ENCODE peak calls at places on chromosomes 13 and 19, in eight cellular contexts. One of them, this sample, is unnamed.

GRCh38 chr19:18390075-18390909 is 4.3 kb downstream of the GDF15 start:
- DNase-seq in NCI-H748 treated with DMSO at 0.1 percent for 48 hours: no peak
- DNase-seq in kidney epithelial cell: no peak
- DNase-seq in activated T-helper 1 cell treated with anti-CD3 and anti-CD28 coated beads, Interleukin-12 subunit alpha, Interleukin-12 subunit beta, Interleukin-2, Interleukin-4 antibody, amounts not matched to agents 30 ng/mL and 10 ng/mL and 1 ng/mL, durations not matched to agents 14 hours and 24 hours and 36 hours: no peak
- DNase-seq in HAP-1: no peak
- DNase-seq in adrenal gland: no peak
- DNase-seq in stimulated activated CD4-positive, alpha-beta T cell treated with anti-CD3 and anti-CD28 coated beads, Interleukin-1b, Interleukin-23, amount 100 ng/mL, for 24 hours: no peak
- DNase-seq in NCI-H774: no peak
- DNase-seq in this sample: no peak

GRCh38 chr13:71820699-71821098 is 46.3 kb downstream of the DACH1 start:
- DNase-seq in NCI-H748 treated with DMSO at 0.1 percent for 48 hours: no peak
- DNase-seq in kidney epithelial cell: no peak
- DNase-seq in activated T-helper 1 cell treated with anti-CD3 and anti-CD28 coated beads, Interleukin-12 subunit alpha, Interleukin-12 subunit beta, Interleukin-2, Interleukin-4 antibody, amounts not matched to agents 30 ng/mL and 10 ng/mL and 1 ng/mL, durations not matched to agents 14 hours and 24 hours and 36 hours: no peak
- DNase-seq in HAP-1: no peak
- DNase-seq in adrenal gland: no peak
- DNase-seq in stimulated activated CD4-positive, alpha-beta T cell treated with anti-CD3 and anti-CD28 coated beads, Interleukin-1b, Interleukin-23, amount 100 ng/mL, for 24 hours: no peak
- DNase-seq in NCI-H774: no peak
- DNase-seq in this sample: no peak

GRCh38 chr13:71722206-71722605 is 144.8 kb downstream of the DACH1 start:
- DNase-seq in NCI-H748 treated with DMSO at 0.1 percent for 48 hours: no peak
- DNase-seq in kidney epithelial cell: peak; percentile 10
- DNase-seq in activated T-helper 1 cell treated with anti-CD3 and anti-CD28 coated beads, Interleukin-12 subunit alpha, Interleukin-12 subunit beta, Interleukin-2, Interleukin-4 antibody, amounts not matched to agents 30 ng/mL and 10 ng/mL and 1 ng/mL, durations not matched to agents 14 hours and 24 hours and 36 hours: no peak
- DNase-seq in HAP-1: no peak
- DNase-seq in adrenal gland: no peak
- DNase-seq in stimulated activated CD4-positive, alpha-beta T cell treated with anti-CD3 and anti-CD28 coated beads, Interleukin-1b, Interleukin-23, amount 100 ng/mL, for 24 hours: no peak
- DNase-seq in NCI-H774: no peak
- DNase-seq in this sample: no peak

GRCh38 chr19:6826281-6826920 is 53.9 kb downstream of the VAV1 start:
- DNase-seq in NCI-H748 treated with DMSO at 0.1 percent for 48 hours: no peak
- DNase-seq in kidney epithelial cell: no peak
- DNase-seq in activated T-helper 1 cell treated with anti-CD3 and anti-CD28 coated beads, Interleukin-12 subunit alpha, Interleukin-12 subunit beta, Interleukin-2, Interleukin-4 antibody, amounts not matched to agents 30 ng/mL and 10 ng/mL and 1 ng/mL, durations not matched to agents 14 hours and 24 hours and 36 hours: no peak
- DNase-seq in HAP-1: no peak
- DNase-seq in adrenal gland: no peak
- DNase-seq in stimulated activated CD4-positive, alpha-beta T cell treated with anti-CD3 and anti-CD28 coated beads, Interleukin-1b, Interleukin-23, amount 100 ng/mL, for 24 hours: no peak
- DNase-seq in NCI-H774: no peak
- DNase-seq in this sample: no peak

GRCh38 chr13:110351636-110352420 is 44.7 kb downstream of the COL4A2 start:
- DNase-seq in NCI-H748 treated with DMSO at 0.1 percent for 48 hours: no peak
- DNase-seq in kidney epithelial cell: no peak
- DNase-seq in activated T-helper 1 cell treated with anti-CD3 and anti-CD28 coated beads, Interleukin-12 subunit alpha, Interleukin-12 subunit beta, Interleukin-2, Interleukin-4 antibody, amounts not matched to agents 30 ng/mL and 10 ng/mL and 1 ng/mL, durations not matched to agents 14 hours and 24 hours and 36 hours: no peak
- DNase-seq in HAP-1: no peak
- DNase-seq in adrenal gland: no peak
- DNase-seq in stimulated activated CD4-positive, alpha-beta T cell treated with anti-CD3 and anti-CD28 coated beads, Interleukin-1b, Interleukin-23, amount 100 ng/mL, for 24 hours: no peak
- DNase-seq in NCI-H774: no peak
- DNase-seq in this sample: no peak

GRCh38 chr19:51158474-51159129 is 16.5 kb downstream of the SIGLEC7 start:
- DNase-seq in NCI-H748 treated with DMSO at 0.1 percent for 48 hours: no peak
- DNase-seq in kidney epithelial cell: no peak
- DNase-seq in activated T-helper 1 cell treated with anti-CD3 and anti-CD28 coated beads, Interleukin-12 subunit alpha, Interleukin-12 subunit beta, Interleukin-2, Interleukin-4 antibody, amounts not matched to agents 30 ng/mL and 10 ng/mL and 1 ng/mL, durations not matched to agents 14 hours and 24 hours and 36 hours: peak; percentile 60
- DNase-seq in HAP-1: peak; percentile 28
- DNase-seq in adrenal gland: peak; percentile 52
- DNase-seq in stimulated activated CD4-positive, alpha-beta T cell treated with anti-CD3 and anti-CD28 coated beads, Interleukin-1b, Interleukin-23, amount 100 ng/mL, for 24 hours: peak; percentile 61
- DNase-seq in NCI-H774: no peak
- DNase-seq in this sample: peak; percentile 4

GRCh38 chr19:54458648-54459281 is 4.8 kb downstream of the LENG9 start:
- DNase-seq in NCI-H748 treated with DMSO at 0.1 percent for 48 hours: no peak
- DNase-seq in kidney epithelial cell: no peak
- DNase-seq in activated T-helper 1 cell treated with anti-CD3 and anti-CD28 coated beads, Interleukin-12 subunit alpha, Interleukin-12 subunit beta, Interleukin-2, Interleukin-4 antibody, amounts not matched to agents 30 ng/mL and 10 ng/mL and 1 ng/mL, durations not matched to agents 14 hours and 24 hours and 36 hours: no peak
- DNase-seq in HAP-1: no peak
- DNase-seq in adrenal gland: peak; percentile 32
- DNase-seq in stimulated activated CD4-positive, alpha-beta T cell treated with anti-CD3 and anti-CD28 coated beads, Interleukin-1b, Interleukin-23, amount 100 ng/mL, for 24 hours: no peak
- DNase-seq in NCI-H774: no peak
- DNase-seq in this sample: no peak

GRCh38 chr13:92843549-92843948 is 383.1 kb upstream of the GPC6 start:
- DNase-seq in NCI-H748 treated with DMSO at 0.1 percent for 48 hours: peak; percentile 80
- DNase-seq in kidney epithelial cell: peak; percentile 86
- DNase-seq in activated T-helper 1 cell treated with anti-CD3 and anti-CD28 coated beads, Interleukin-12 subunit alpha, Interleukin-12 subunit beta, Interleukin-2, Interleukin-4 antibody, amounts not matched to agents 30 ng/mL and 10 ng/mL and 1 ng/mL, durations not matched to agents 14 hours and 24 hours and 36 hours: no peak
- DNase-seq in HAP-1: no peak
- DNase-seq in adrenal gland: no peak
- DNase-seq in stimulated activated CD4-positive, alpha-beta T cell treated with anti-CD3 and anti-CD28 coated beads, Interleukin-1b, Interleukin-23, amount 100 ng/mL, for 24 hours: no peak
- DNase-seq in NCI-H774: peak; percentile 42
- DNase-seq in this sample: peak; percentile 91

GRCh38 chr13:45143346-45143751 is 23.0 kb downstream of the GTF2F2 start:
- DNase-seq in NCI-H748 treated with DMSO at 0.1 percent for 48 hours: no peak
- DNase-seq in kidney epithelial cell: no peak
- DNase-seq in activated T-helper 1 cell treated with anti-CD3 and anti-CD28 coated beads, Interleukin-12 subunit alpha, Interleukin-12 subunit beta, Interleukin-2, Interleukin-4 antibody, amounts not matched to agents 30 ng/mL and 10 ng/mL and 1 ng/mL, durations not matched to agents 14 hours and 24 hours and 36 hours: no peak
- DNase-seq in HAP-1: peak; percentile 12
- DNase-seq in adrenal gland: no peak
- DNase-seq in stimulated activated CD4-positive, alpha-beta T cell treated with anti-CD3 and anti-CD28 coated beads, Interleukin-1b, Interleukin-23, amount 100 ng/mL, for 24 hours: no peak
- DNase-seq in NCI-H774: no peak
- DNase-seq in this sample: no peak

GRCh38 chr13:34620073-34620858 is 321.8 kb upstream of the NBEA start:
- DNase-seq in NCI-H748 treated with DMSO at 0.1 percent for 48 hours: peak; percentile 68
- DNase-seq in kidney epithelial cell: no peak
- DNase-seq in activated T-helper 1 cell treated with anti-CD3 and anti-CD28 coated beads, Interleukin-12 subunit alpha, Interleukin-12 subunit beta, Interleukin-2, Interleukin-4 antibody, amounts not matched to agents 30 ng/mL and 10 ng/mL and 1 ng/mL, durations not matched to agents 14 hours and 24 hours and 36 hours: no peak
- DNase-seq in HAP-1: peak; percentile 65
- DNase-seq in adrenal gland: no peak
- DNase-seq in stimulated activated CD4-positive, alpha-beta T cell treated with anti-CD3 and anti-CD28 coated beads, Interleukin-1b, Interleukin-23, amount 100 ng/mL, for 24 hours: no peak
- DNase-seq in NCI-H774: no peak
- DNase-seq in this sample: no peak

GRCh38 chr19:11437955-11438354 is 2.5 kb downstream of the PRKCSH start:
- DNase-seq in NCI-H748 treated with DMSO at 0.1 percent for 48 hours: no peak
- DNase-seq in kidney epithelial cell: no peak
- DNase-seq in activated T-helper 1 cell treated with anti-CD3 and anti-CD28 coated beads, Interleukin-12 subunit alpha, Interleukin-12 subunit beta, Interleukin-2, Interleukin-4 antibody, amounts not matched to agents 30 ng/mL and 10 ng/mL and 1 ng/mL, durations not matched to agents 14 hours and 24 hours and 36 hours: no peak
- DNase-seq in HAP-1: no peak
- DNase-seq in adrenal gland: no peak
- DNase-seq in stimulated activated CD4-positive, alpha-beta T cell treated with anti-CD3 and anti-CD28 coated beads, Interleukin-1b, Interleukin-23, amount 100 ng/mL, for 24 hours: no peak
- DNase-seq in NCI-H774: no peak
- DNase-seq in this sample: no peak

GRCh38 chr13:30918662-30919405 is 12.8 kb downstream of the MEDAG start:
- DNase-seq in NCI-H748 treated with DMSO at 0.1 percent for 48 hours: no peak
- DNase-seq in kidney epithelial cell: no peak
- DNase-seq in activated T-helper 1 cell treated with anti-CD3 and anti-CD28 coated beads, Interleukin-12 subunit alpha, Interleukin-12 subunit beta, Interleukin-2, Interleukin-4 antibody, amounts not matched to agents 30 ng/mL and 10 ng/mL and 1 ng/mL, durations not matched to agents 14 hours and 24 hours and 36 hours: no peak
- DNase-seq in HAP-1: no peak
- DNase-seq in adrenal gland: no peak
- DNase-seq in stimulated activated CD4-positive, alpha-beta T cell treated with anti-CD3 and anti-CD28 coated beads, Interleukin-1b, Interleukin-23, amount 100 ng/mL, for 24 hours: no peak
- DNase-seq in NCI-H774: no peak
- DNase-seq in this sample: no peak

GRCh38 chr13:30091691-30092090 is 215.7 kb downstream of the KATNAL1 start:
- DNase-seq in NCI-H748 treated with DMSO at 0.1 percent for 48 hours: no peak
- DNase-seq in kidney epithelial cell: no peak
- DNase-seq in activated T-helper 1 cell treated with anti-CD3 and anti-CD28 coated beads, Interleukin-12 subunit alpha, Interleukin-12 subunit beta, Interleukin-2, Interleukin-4 antibody, amounts not matched to agents 30 ng/mL and 10 ng/mL and 1 ng/mL, durations not matched to agents 14 hours and 24 hours and 36 hours: no peak
- DNase-seq in HAP-1: no peak
- DNase-seq in adrenal gland: no peak
- DNase-seq in stimulated activated CD4-positive, alpha-beta T cell treated with anti-CD3 and anti-CD28 coated beads, Interleukin-1b, Interleukin-23, amount 100 ng/mL, for 24 hours: no peak
- DNase-seq in NCI-H774: no peak
- DNase-seq in this sample: no peak

This sample was measured in NCI-H2029 treated with DMSO at 0.1 percent for 48 hours.